ENCODE peak calls at places on chromosomes 1 and 21, in six cellular contexts. One of them, this sample, is unnamed.

GRCh38 chr1:215083408-215083961 is 948 bp downstream of the KCNK2 start:
- DNase-seq in SK-N-SH: peak
- DNase-seq in HCT116: no peak
- DNase-seq in K562: no peak
- DNase-seq in GM12878: no peak
- DNase-seq in HepG2: no peak
- DNase-seq in this sample: peak

GRCh38 chr1:24643362-24644346 is 552 bp downstream of the SRRM1 start:
- DNase-seq in SK-N-SH: peak
- DNase-seq in HCT116: no peak
- DNase-seq in K562: peak
- DNase-seq in GM12878: no peak
- DNase-seq in HepG2: no peak
- DNase-seq in this sample: peak

GRCh38 chr1:31064685-31065309 is 720 bp downstream of the PUM1 start:
- DNase-seq in SK-N-SH: peak
- DNase-seq in HCT116: no peak
- DNase-seq in K562: peak
- DNase-seq in GM12878: no peak
- DNase-seq in HepG2: peak
- DNase-seq in this sample: no peak

GRCh38 chr1:185050823-185051451 is 5.6 kb downstream of the RNF2 start:
- DNase-seq in SK-N-SH: no peak
- DNase-seq in HCT116: no peak
- DNase-seq in K562: peak
- DNase-seq in GM12878: no peak
- DNase-seq in HepG2: no peak
- DNase-seq in this sample: no peak

GRCh38 chr1:205077158-205077933 is 6.9 kb downstream of the TMEM81 start:
- DNase-seq in SK-N-SH: no peak
- DNase-seq in HCT116: no peak
- DNase-seq in K562: no peak
- DNase-seq in GM12878: no peak
- DNase-seq in HepG2: no peak
- DNase-seq in this sample: no peak

GRCh38 chr1:229272164-229273158 is 1.6 kb downstream of the RAB4A start:
- DNase-seq in SK-N-SH: no peak
- DNase-seq in HCT116: no peak
- DNase-seq in K562: no peak
- DNase-seq in GM12878: no peak
- DNase-seq in HepG2: no peak
- DNase-seq in this sample: no peak

GRCh38 chr21:44448651-44449131 is 6.6 kb upstream of the LRRC3 start:
- DNase-seq in SK-N-SH: no peak
- DNase-seq in HCT116: no peak
- DNase-seq in K562: no peak
- DNase-seq in GM12878: no peak
- DNase-seq in HepG2: peak
- DNase-seq in this sample: no peak

GRCh38 chr21:22554690-22555316 is 1556.6 kb downstream of the NCAM2 start:
- DNase-seq in SK-N-SH: no peak
- DNase-seq in HCT116: no peak
- DNase-seq in K562: no peak
- DNase-seq in GM12878: no peak
- DNase-seq in HepG2: no peak
- DNase-seq in this sample: no peak

GRCh38 chr1:207495816-207496792 is at the start of gene CR1:
- DNase-seq in SK-N-SH: peak
- DNase-seq in HCT116: no peak
- DNase-seq in K562: peak
- DNase-seq in GM12878: no peak
- DNase-seq in HepG2: no peak
- DNase-seq in this sample: peak

GRCh38 chr1:93694833-93695232 is 13.2 kb upstream of the BCAR3 start:
- DNase-seq in SK-N-SH: no peak
- DNase-seq in HCT116: no peak
- DNase-seq in K562: no peak
- DNase-seq in GM12878: no peak
- DNase-seq in HepG2: no peak
- DNase-seq in this sample: peak

GRCh38 chr1:159944623-159945455 is 574 bp downstream of the IGSF9 start:
- DNase-seq in SK-N-SH: peak
- DNase-seq in HCT116: no peak
- DNase-seq in K562: no peak
- DNase-seq in GM12878: no peak
- DNase-seq in HepG2: no peak
- DNase-seq in this sample: peak
- H2AFZ ChIP-seq in SK-N-SH: peak
- H2AFZ ChIP-seq in HCT116: peak
- H2AFZ ChIP-seq in K562: peak
- H2AFZ ChIP-seq in GM12878: no peak
- H2AFZ ChIP-seq in HepG2: no peak
- H2AFZ ChIP-seq in this sample: peak

GRCh38 chr1:25803368-25803767 is 3.4 kb downstream of the SELENON start:
- DNase-seq in SK-N-SH: no peak
- DNase-seq in HCT116: no peak
- DNase-seq in K562: no peak
- DNase-seq in GM12878: no peak
- DNase-seq in HepG2: no peak
- DNase-seq in this sample: no peak

GRCh38 chr1:25802915-25803314 is 2.9 kb downstream of the SELENON start:
- DNase-seq in SK-N-SH: peak
- DNase-seq in HCT116: no peak
- DNase-seq in K562: peak
- DNase-seq in GM12878: no peak
- DNase-seq in HepG2: no peak
- DNase-seq in this sample: no peak

GRCh38 chr1:25804964-25805862 is 5.2 kb downstream of the SELENON start:
- DNase-seq in SK-N-SH: no peak
- DNase-seq in HCT116: no peak
- DNase-seq in K562: no peak
- DNase-seq in GM12878: no peak
- DNase-seq in HepG2: no peak
- DNase-seq in this sample: no peak

GRCh38 chr1:25805863-25806225 is 5.9 kb downstream of the SELENON start:
- DNase-seq in SK-N-SH: no peak
- DNase-seq in HCT116: no peak
- DNase-seq in K562: no peak
- DNase-seq in GM12878: no peak
- DNase-seq in HepG2: no peak
- DNase-seq in this sample: no peak

GRCh38 chr1:25804244-25804963 is 4.4 kb downstream of the SELENON start:
- DNase-seq in SK-N-SH: no peak
- DNase-seq in HCT116: no peak
- DNase-seq in K562: no peak
- DNase-seq in GM12878: no peak
- DNase-seq in HepG2: no peak
- DNase-seq in this sample: no peak
- TF ChIP-seq REST in SK-N-SH: no peak
- TF ChIP-seq REST in HCT116: no peak
- TF ChIP-seq REST in K562: no peak
- TF ChIP-seq REST in GM12878: no peak
- TF ChIP-seq REST in HepG2: no peak
- TF ChIP-seq REST in this sample: no peak

GRCh38 chr1:64624859-64625258 is 120.0 kb upstream of the RAVER2 start:
- DNase-seq in SK-N-SH: peak
- DNase-seq in HCT116: no peak
- DNase-seq in K562: no peak
- DNase-seq in GM12878: no peak
- DNase-seq in HepG2: no peak
- DNase-seq in this sample: no peak
- H3K4me2 ChIP-seq in SK-N-SH: peak
- H3K4me2 ChIP-seq in HCT116: no peak
- H3K4me2 ChIP-seq in K562: no peak
- H3K4me2 ChIP-seq in GM12878: no peak
- H3K4me2 ChIP-seq in HepG2: no peak
- H3K4me2 ChIP-seq in this sample: no peak

DNA sequence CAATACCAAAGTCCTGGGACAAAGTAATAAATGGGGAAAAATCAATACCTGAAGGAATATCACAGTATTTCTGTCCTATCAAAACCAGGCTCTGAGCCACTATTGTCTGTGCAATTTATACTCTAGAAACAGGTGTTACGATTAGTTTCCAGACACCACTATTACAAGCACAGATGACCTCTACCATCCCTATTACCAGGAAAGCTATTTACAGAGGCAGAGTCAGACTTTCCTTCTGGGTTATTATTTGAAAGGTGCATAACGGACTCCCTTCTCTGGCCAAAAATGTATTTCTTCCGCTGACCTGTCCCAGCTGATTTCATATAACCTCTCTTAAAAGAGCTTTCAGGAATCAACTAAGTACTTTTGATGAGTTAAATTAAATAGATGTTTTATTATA is 154.6 kb upstream of the LRRC7 start:
- DNase-seq in SK-N-SH: no peak
- DNase-seq in HCT116: no peak
- DNase-seq in K562: no peak
- DNase-seq in GM12878: no peak
- DNase-seq in HepG2: no peak
- DNase-seq in this sample: no peak
- H2AFZ ChIP-seq in SK-N-SH: no peak
- H2AFZ ChIP-seq in HCT116: no peak
- H2AFZ ChIP-seq in K562: no peak
- H2AFZ ChIP-seq in GM12878: no peak
- H2AFZ ChIP-seq in HepG2: no peak
- H2AFZ ChIP-seq in this sample: no peak

DNA sequence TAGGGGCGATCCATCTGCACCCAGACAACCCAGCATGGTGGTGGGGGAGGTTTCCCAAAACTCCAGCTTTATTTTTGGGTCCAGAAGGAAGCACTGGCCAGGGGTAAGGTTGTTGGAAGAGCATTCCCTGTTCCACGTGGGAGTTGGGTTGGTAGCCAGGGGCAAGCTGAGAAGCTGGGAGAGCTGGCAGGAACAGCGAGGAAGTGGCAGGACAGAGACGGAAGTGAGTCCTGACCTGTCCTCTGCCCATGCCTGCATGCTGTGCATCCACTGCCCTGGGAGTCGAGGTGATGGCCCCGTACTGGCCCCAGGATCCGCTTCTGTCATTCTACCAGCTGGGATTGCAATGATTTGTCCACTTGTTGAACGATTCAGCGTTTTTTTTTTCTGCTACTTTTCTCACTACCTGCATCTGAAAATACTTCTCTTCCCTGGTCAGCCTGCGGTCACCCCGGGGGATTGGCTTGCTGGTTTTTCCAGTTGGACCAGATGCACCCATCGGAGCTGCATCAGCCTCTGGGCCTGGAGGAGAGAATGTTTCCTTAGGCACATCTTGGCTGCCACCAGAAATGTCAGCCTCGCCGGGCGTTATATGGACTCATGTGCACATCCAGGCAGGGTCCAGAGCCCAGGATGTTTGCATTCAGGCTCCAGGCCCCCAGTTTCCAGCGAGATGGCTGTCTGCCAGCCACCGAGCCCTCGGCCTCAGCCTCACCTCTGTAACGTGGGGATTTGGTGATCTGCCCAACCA is 28.3 kb upstream of the TMPRSS2 start:
- DNase-seq in SK-N-SH: no peak
- DNase-seq in HCT116: no peak
- DNase-seq in K562: no peak
- DNase-seq in GM12878: no peak
- DNase-seq in HepG2: no peak
- DNase-seq in this sample: no peak
- TF ChIP-seq REST in SK-N-SH: no peak
- TF ChIP-seq REST in HCT116: no peak
- TF ChIP-seq REST in K562: no peak
- TF ChIP-seq REST in GM12878: no peak
- TF ChIP-seq REST in HepG2: no peak
- TF ChIP-seq REST in this sample: no peak

GRCh38 chr1:222948079-222948478 is 133.2 kb downstream of the DISP1 start:
- DNase-seq in SK-N-SH: no peak
- DNase-seq in HCT116: no peak
- DNase-seq in K562: no peak
- DNase-seq in GM12878: no peak
- DNase-seq in HepG2: no peak
- DNase-seq in this sample: no peak
- H3K4me2 ChIP-seq in SK-N-SH: no peak
- H3K4me2 ChIP-seq in HCT116: no peak
- H3K4me2 ChIP-seq in K562: no peak
- H3K4me2 ChIP-seq in GM12878: no peak
- H3K4me2 ChIP-seq in HepG2: no peak
- H3K4me2 ChIP-seq in this sample: no peak

DNA sequence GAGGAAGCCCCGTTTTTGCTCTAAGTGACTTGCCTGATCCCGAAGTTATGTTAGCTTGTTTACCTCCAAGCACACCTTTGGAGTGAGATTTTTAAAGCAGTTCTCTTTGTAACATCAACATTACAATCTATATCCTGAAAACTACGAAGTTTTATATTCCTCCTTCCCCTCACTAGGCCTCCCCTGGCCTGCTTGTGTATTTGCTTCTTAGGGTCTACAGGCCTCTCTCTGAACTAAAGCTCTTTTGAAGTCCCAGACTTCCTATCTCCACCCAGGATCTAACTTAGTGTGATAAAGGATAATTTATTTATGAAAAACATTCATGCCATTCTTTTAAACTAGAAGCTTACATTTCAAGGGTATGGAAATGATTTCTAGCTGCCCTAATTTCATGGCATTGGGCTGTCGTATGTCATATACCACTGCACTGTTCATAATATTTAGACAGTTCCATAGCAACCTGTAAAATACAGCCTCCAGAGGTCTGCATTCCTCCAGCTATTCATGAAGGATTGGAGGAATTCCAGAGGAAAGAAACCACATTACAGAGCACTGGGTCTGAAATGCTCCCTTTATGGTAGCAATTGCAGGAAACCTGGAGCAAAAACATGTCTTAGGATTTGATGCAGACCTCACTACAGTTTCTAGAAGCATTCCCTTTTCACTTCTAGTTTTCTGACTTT is 36.0 kb upstream of the RGS1 start:
- DNase-seq in SK-N-SH: peak
- DNase-seq in HCT116: peak
- DNase-seq in K562: no peak
- DNase-seq in GM12878: no peak
- DNase-seq in HepG2: peak
- DNase-seq in this sample: peak
- H2AFZ ChIP-seq in SK-N-SH: peak
- H2AFZ ChIP-seq in HCT116: peak
- H2AFZ ChIP-seq in K562: no peak
- H2AFZ ChIP-seq in GM12878: peak
- H2AFZ ChIP-seq in HepG2: no peak
- H2AFZ ChIP-seq in this sample: no peak

GRCh38 chr1:113981962-113982931 is 3.0 kb downstream of the OLFML3 start:
- DNase-seq in SK-N-SH: peak
- DNase-seq in HCT116: no peak
- DNase-seq in K562: peak
- DNase-seq in GM12878: no peak
- DNase-seq in HepG2: peak
- DNase-seq in this sample: no peak
- TF ChIP-seq REST in SK-N-SH: no peak
- TF ChIP-seq REST in HCT116: no peak
- TF ChIP-seq REST in K562: no peak
- TF ChIP-seq REST in GM12878: no peak
- TF ChIP-seq REST in HepG2: no peak
- TF ChIP-seq REST in this sample: no peak

DNA sequence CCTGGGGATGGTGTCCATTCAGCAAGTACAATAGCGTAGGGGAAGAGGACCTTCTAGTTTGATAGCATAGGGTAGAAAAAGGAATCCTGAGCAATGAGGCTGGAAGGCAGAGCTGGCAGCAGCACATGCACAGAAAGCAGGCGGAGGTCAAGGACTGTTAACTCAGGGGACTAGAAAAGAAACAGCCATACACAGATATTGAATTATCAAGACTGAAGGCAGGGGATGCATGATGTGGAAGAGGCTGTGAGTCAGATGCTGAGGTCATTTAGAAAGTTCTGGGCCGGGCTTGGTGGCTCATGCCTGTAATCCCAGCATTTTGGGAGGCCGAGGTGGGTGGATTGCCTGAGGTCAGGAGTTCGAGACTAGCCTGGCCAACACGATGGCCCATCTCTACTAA is 65.6 kb downstream of the OPTC start:
- DNase-seq in SK-N-SH: no peak
- DNase-seq in HCT116: no peak
- DNase-seq in K562: no peak
- DNase-seq in GM12878: no peak
- DNase-seq in HepG2: no peak
- DNase-seq in this sample: no peak
- H3K4me2 ChIP-seq in SK-N-SH: peak
- H3K4me2 ChIP-seq in HCT116: no peak
- H3K4me2 ChIP-seq in K562: no peak
- H3K4me2 ChIP-seq in GM12878: no peak
- H3K4me2 ChIP-seq in HepG2: no peak
- H3K4me2 ChIP-seq in this sample: no peak